ENCODE peak calls at places on chromosomes 13 and 19, in nine cellular contexts. One of them, this sample, is unnamed.

GRCh38 chr13:113927661-113928581 is 46.0 kb downstream of the C13orf46 start:
- DNase-seq in stomach: peak; percentile 32
- DNase-seq in Panc1: no peak
- DNase-seq in IMR-90: peak; percentile 99
- DNase-seq in heart right ventricle: no peak
- DNase-seq in cardiac muscle cell: no peak
- DNase-seq in heart left ventricle: peak; percentile 69
- DNase-seq in spleen: peak; percentile 59
- DNase-seq in breast epithelium: peak; percentile 95
- DNase-seq in this sample: peak; percentile 0

GRCh38 chr13:44045179-44045562 is 165.5 kb downstream of the LACC1 start:
- DNase-seq in spleen: no peak
- DNase-seq in heart right ventricle: no peak
- DNase-seq in IMR-90: no peak
- DNase-seq in stomach: no peak
- DNase-seq in heart left ventricle: no peak
- DNase-seq in Panc1: no peak
- DNase-seq in cardiac muscle cell: no peak
- DNase-seq in breast epithelium: no peak
- DNase-seq in this sample: no peak

GRCh38 chr13:24614306-24615080 is 65.7 kb upstream of the ATP12A start:
- DNase-seq in heart left ventricle: no peak
- DNase-seq in cardiac muscle cell: no peak
- DNase-seq in spleen: no peak
- DNase-seq in stomach: no peak
- DNase-seq in Panc1: no peak
- DNase-seq in breast epithelium: no peak
- DNase-seq in heart right ventricle: no peak
- DNase-seq in IMR-90: no peak
- DNase-seq in this sample: no peak

GRCh38 chr13:99227909-99228688 is 27.4 kb downstream of the UBAC2 start:
- DNase-seq in breast epithelium: no peak
- DNase-seq in spleen: no peak
- DNase-seq in cardiac muscle cell: no peak
- DNase-seq in stomach: no peak
- DNase-seq in heart right ventricle: no peak
- DNase-seq in IMR-90: no peak
- DNase-seq in heart left ventricle: no peak
- DNase-seq in Panc1: no peak
- DNase-seq in this sample: no peak

GRCh38 chr13:39603424-39603947 is 493 bp upstream of the LHFPL6 start:
- DNase-seq in cardiac muscle cell: peak; percentile 48
- DNase-seq in heart left ventricle: peak; percentile 49
- DNase-seq in Panc1: no peak
- DNase-seq in spleen: no peak
- DNase-seq in stomach: no peak
- DNase-seq in heart right ventricle: no peak
- DNase-seq in breast epithelium: no peak
- DNase-seq in IMR-90: peak; percentile 24
- DNase-seq in this sample: no peak

GRCh38 chr13:101416181-101417042 is at the start of gene NALCN:
- DNase-seq in IMR-90: no peak
- DNase-seq in stomach: no peak
- DNase-seq in spleen: no peak
- DNase-seq in breast epithelium: no peak
- DNase-seq in heart left ventricle: peak; percentile 55
- DNase-seq in heart right ventricle: peak; percentile 39
- DNase-seq in Panc1: no peak
- DNase-seq in cardiac muscle cell: peak; percentile 55
- DNase-seq in this sample: no peak

GRCh38 chr13:75788494-75788991 is 152.4 kb downstream of the LMO7 start:
- DNase-seq in Panc1: no peak
- DNase-seq in IMR-90: peak; percentile 96
- DNase-seq in heart right ventricle: peak; percentile 34
- DNase-seq in cardiac muscle cell: no peak
- DNase-seq in breast epithelium: no peak
- DNase-seq in spleen: no peak
- DNase-seq in heart left ventricle: peak; percentile 52
- DNase-seq in stomach: peak; percentile 52
- DNase-seq in this sample: no peak

GRCh38 chr19:51347209-51347928 is 5.4 kb upstream of the VSIG10L start:
- DNase-seq in heart right ventricle: no peak
- DNase-seq in Panc1: no peak
- DNase-seq in breast epithelium: no peak
- DNase-seq in stomach: no peak
- DNase-seq in heart left ventricle: no peak
- DNase-seq in cardiac muscle cell: no peak
- DNase-seq in spleen: no peak
- DNase-seq in IMR-90: no peak
- DNase-seq in this sample: no peak

GRCh38 chr19:37007587-37008220 is 70.5 kb upstream of the ZNF420 start:
- DNase-seq in cardiac muscle cell: no peak
- DNase-seq in stomach: peak; percentile 27
- DNase-seq in heart left ventricle: peak; percentile 88
- DNase-seq in breast epithelium: peak; percentile 45
- DNase-seq in Panc1: no peak
- DNase-seq in spleen: peak; percentile 81
- DNase-seq in heart right ventricle: peak; percentile 87
- DNase-seq in IMR-90: no peak
- DNase-seq in this sample: no peak

GRCh38 chr13:89205856-89206255 is 1534.7 kb downstream of the SLITRK5 start:
- DNase-seq in Panc1: no peak
- DNase-seq in heart left ventricle: no peak
- DNase-seq in IMR-90: no peak
- DNase-seq in breast epithelium: no peak
- DNase-seq in heart right ventricle: no peak
- DNase-seq in cardiac muscle cell: peak; percentile 1
- DNase-seq in stomach: no peak
- DNase-seq in spleen: no peak
- DNase-seq in this sample: no peak

GRCh38 chr19:57280913-57281425 is 684 bp downstream of the ZNF460 start:
- DNase-seq in heart right ventricle: no peak
- DNase-seq in heart left ventricle: no peak
- DNase-seq in breast epithelium: no peak
- DNase-seq in Panc1: no peak
- DNase-seq in IMR-90: no peak
- DNase-seq in stomach: no peak
- DNase-seq in spleen: no peak
- DNase-seq in cardiac muscle cell: peak; percentile 8
- DNase-seq in this sample: no peak

GRCh38 chr13:110305949-110306339 is 1.0 kb downstream of the COL4A1 start:
- DNase-seq in heart left ventricle: no peak
- DNase-seq in breast epithelium: no peak
- DNase-seq in heart right ventricle: no peak
- DNase-seq in stomach: no peak
- DNase-seq in IMR-90: no peak
- DNase-seq in spleen: no peak
- DNase-seq in cardiac muscle cell: no peak
- DNase-seq in Panc1: no peak
- DNase-seq in this sample: no peak

GRCh38 chr13:72505376-72505775 is 222.1 kb downstream of the MZT1 start:
- DNase-seq in spleen: no peak
- DNase-seq in heart right ventricle: no peak
- DNase-seq in Panc1: no peak
- DNase-seq in IMR-90: no peak
- DNase-seq in breast epithelium: no peak
- DNase-seq in heart left ventricle: no peak
- DNase-seq in stomach: no peak
- DNase-seq in cardiac muscle cell: no peak
- DNase-seq in this sample: no peak

DNA sequence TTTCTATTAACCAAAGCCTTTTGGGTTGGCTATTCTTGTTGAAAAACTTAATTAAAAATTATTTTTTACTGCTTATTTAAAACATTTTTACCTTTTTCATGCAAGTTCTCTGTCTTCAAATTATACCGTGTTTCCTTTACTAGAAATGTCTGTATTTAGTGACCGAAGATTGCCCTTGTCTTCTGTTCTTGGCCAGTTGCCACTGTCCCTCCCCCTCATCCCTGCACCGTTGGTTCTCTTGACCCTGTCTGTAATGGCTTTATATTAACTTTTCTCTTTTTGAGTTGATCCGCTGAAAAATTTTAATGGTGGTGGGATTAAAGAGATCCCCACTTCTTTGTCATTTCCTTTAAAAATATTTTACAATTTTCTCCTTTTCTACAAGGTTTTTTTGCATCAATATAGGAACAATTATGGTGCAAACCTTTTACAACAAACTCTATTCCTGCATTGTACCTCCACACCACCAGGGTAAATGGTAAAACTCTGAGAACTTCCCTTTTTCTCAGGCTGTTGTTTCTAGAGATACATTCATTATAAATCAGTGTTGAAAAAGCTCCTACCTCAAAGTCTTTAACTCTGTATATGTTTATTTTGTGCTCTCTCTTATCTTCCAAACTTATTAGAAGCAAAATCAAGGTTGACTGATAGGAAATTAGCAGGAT is 12.9 kb upstream of the RNF113B start:
- DNase-seq in stomach: no peak
- DNase-seq in IMR-90: no peak
- DNase-seq in heart left ventricle: peak; percentile 49
- DNase-seq in spleen: no peak
- DNase-seq in heart right ventricle: peak; percentile 27
- DNase-seq in breast epithelium: no peak
- DNase-seq in cardiac muscle cell: no peak
- DNase-seq in Panc1: no peak
- DNase-seq in this sample: no peak
- TF ChIP-seq CTCF in stomach: no peak
- TF ChIP-seq CTCF in IMR-90: no peak
- TF ChIP-seq CTCF in heart left ventricle: no peak
- TF ChIP-seq CTCF in spleen: no peak
- TF ChIP-seq CTCF in heart right ventricle: no peak
- TF ChIP-seq CTCF in breast epithelium: no peak
- TF ChIP-seq CTCF in cardiac muscle cell: peak; percentile 7
- TF ChIP-seq CTCF in Panc1: no peak
- TF ChIP-seq CTCF in this sample: no peak

GRCh38 chr19:19672816-19673215 is 4.2 kb downstream of the ZNF101 start:
- DNase-seq in heart left ventricle: no peak
- DNase-seq in cardiac muscle cell: no peak
- DNase-seq in spleen: no peak
- DNase-seq in Panc1: no peak
- DNase-seq in heart right ventricle: no peak
- DNase-seq in IMR-90: no peak
- DNase-seq in stomach: no peak
- DNase-seq in breast epithelium: no peak
- DNase-seq in this sample: no peak
- H3K36me3 ChIP-seq in heart left ventricle: peaks cover 4% of the 10 kb centered on the region
- H3K36me3 ChIP-seq in cardiac muscle cell: no peaks in the 10 kb centered on the region
- H3K36me3 ChIP-seq in spleen: peaks cover 79% of the 10 kb centered on the region
- H3K36me3 ChIP-seq in Panc1: no peaks in the 10 kb centered on the region
- H3K36me3 ChIP-seq in heart right ventricle: peaks cover 56% of the 10 kb centered on the region
- H3K36me3 ChIP-seq in IMR-90: peaks cover 11% of the 10 kb centered on the region
- H3K36me3 ChIP-seq in stomach: peaks cover 57% of the 10 kb centered on the region
- H3K36me3 ChIP-seq in breast epithelium: no peaks in the 10 kb centered on the region
- H3K36me3 ChIP-seq in this sample: peaks cover 27% of the 10 kb centered on the region

GRCh38 chr19:55089279-55089944 is 13.7 kb downstream of the EPS8L1 start:
- DNase-seq in heart left ventricle: peak; percentile 20
- DNase-seq in spleen: no peak
- DNase-seq in heart right ventricle: no peak
- DNase-seq in stomach: no peak
- DNase-seq in cardiac muscle cell: no peak
- DNase-seq in IMR-90: no peak
- DNase-seq in Panc1: no peak
- DNase-seq in breast epithelium: no peak
- DNase-seq in this sample: no peak

GRCh38 chr19:55087542-55087935 is 11.9 kb downstream of the EPS8L1 start:
- DNase-seq in IMR-90: peak; percentile 16
- DNase-seq in breast epithelium: no peak
- DNase-seq in cardiac muscle cell: no peak
- DNase-seq in heart left ventricle: peak; percentile 53
- DNase-seq in stomach: no peak
- DNase-seq in heart right ventricle: no peak
- DNase-seq in Panc1: no peak
- DNase-seq in spleen: no peak
- DNase-seq in this sample: no peak

GRCh38 chr19:55088021-55088451 is 12.4 kb downstream of the EPS8L1 start:
- DNase-seq in heart right ventricle: no peak
- DNase-seq in breast epithelium: no peak
- DNase-seq in heart left ventricle: peak; percentile 22
- DNase-seq in stomach: no peak
- DNase-seq in spleen: no peak
- DNase-seq in cardiac muscle cell: no peak
- DNase-seq in IMR-90: no peak
- DNase-seq in Panc1: no peak
- DNase-seq in this sample: no peak

GRCh38 chr19:55086730-55087541 is 11.3 kb downstream of the EPS8L1 start:
- DNase-seq in Panc1: no peak
- DNase-seq in spleen: peak; percentile 90
- DNase-seq in breast epithelium: peak; percentile 83
- DNase-seq in cardiac muscle cell: peak; percentile 97
- DNase-seq in heart left ventricle: peak; percentile 98
- DNase-seq in heart right ventricle: peak; percentile 96
- DNase-seq in IMR-90: peak; percentile 91
- DNase-seq in stomach: peak; percentile 82
- DNase-seq in this sample: peak; percentile 82

GRCh38 chr19:55088543-55089265 is 13.0 kb downstream of the EPS8L1 start:
- DNase-seq in spleen: peak; percentile 87
- DNase-seq in cardiac muscle cell: peak; percentile 76
- DNase-seq in Panc1: no peak
- DNase-seq in breast epithelium: no peak
- DNase-seq in heart right ventricle: peak; percentile 85
- DNase-seq in heart left ventricle: peak; percentile 78
- DNase-seq in stomach: peak; percentile 81
- DNase-seq in IMR-90: peak; percentile 43
- DNase-seq in this sample: peak; percentile 37
- H3K27ac ChIP-seq in spleen: no peak overlapping the region
- H3K27ac ChIP-seq in cardiac muscle cell: no peak overlapping the region
- H3K27ac ChIP-seq in Panc1: no peak overlapping the region
- H3K27ac ChIP-seq in breast epithelium: no peak overlapping the region
- H3K27ac ChIP-seq in heart right ventricle: peak overlapping the region; percentile 51
- H3K27ac ChIP-seq in heart left ventricle: no peak overlapping the region
- H3K27ac ChIP-seq in stomach: no peak overlapping the region
- H3K27ac ChIP-seq in IMR-90: no peak overlapping the region
- H3K27ac ChIP-seq in this sample: no peak overlapping the region

DNA sequence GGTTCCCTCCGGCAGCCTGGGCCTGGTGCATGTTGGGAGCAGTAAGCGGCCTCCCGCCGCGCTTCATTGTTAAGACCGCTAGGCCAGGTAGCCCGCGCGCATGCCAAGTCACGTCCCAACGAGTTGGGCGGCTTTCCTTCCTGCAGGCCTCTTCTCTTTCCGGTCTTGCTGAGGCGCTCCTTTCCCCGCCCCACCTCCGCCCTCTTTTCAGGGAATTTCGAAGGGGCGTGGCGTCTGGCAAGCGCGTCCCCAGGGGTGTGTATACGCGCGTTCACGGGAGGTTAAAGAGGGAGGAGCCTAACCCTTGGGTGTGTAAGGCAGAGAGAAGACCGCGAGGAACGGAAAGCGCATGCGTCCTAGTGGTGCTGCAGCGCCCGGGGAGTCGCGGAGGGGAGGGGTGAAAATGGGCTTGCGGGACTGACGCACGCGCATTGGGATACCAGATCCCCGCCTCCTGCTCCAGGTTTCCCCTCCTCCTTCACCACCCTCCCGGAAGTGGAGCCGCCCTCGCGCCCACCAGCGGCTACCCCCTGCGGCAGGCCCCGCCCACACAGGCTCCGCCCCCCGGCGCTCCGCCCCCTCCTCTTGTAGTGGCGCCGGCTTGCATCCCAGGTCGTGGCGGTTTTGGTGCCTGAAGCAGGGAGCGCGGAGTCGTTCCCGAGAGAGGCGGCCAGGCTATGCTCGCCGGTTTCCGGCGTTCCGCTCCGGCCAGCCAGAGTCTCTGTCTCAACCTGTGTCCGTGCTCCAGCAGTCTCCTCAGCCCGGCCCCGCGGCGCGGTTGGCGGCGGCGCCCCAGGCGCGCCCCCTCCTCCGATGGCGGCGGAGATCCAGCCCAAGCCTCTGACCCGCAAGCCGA is at the start of gene WDFY2:
- DNase-seq in breast epithelium: peak; percentile 100
- DNase-seq in heart left ventricle: peak; percentile 100
- DNase-seq in IMR-90: peak; percentile 100
- DNase-seq in heart right ventricle: peak; percentile 100
- DNase-seq in stomach: peak; percentile 99
- DNase-seq in spleen: peak; percentile 100
- DNase-seq in Panc1: peak; percentile 96
- DNase-seq in cardiac muscle cell: peak; percentile 100
- DNase-seq in this sample: peak; percentile 99
- TF ChIP-seq CTCF in breast epithelium: no peak
- TF ChIP-seq CTCF in heart left ventricle: no peak
- TF ChIP-seq CTCF in IMR-90: peak; percentile 31
- TF ChIP-seq CTCF in heart right ventricle: peak; percentile 44
- TF ChIP-seq CTCF in stomach: no peak
- TF ChIP-seq CTCF in spleen: peak; percentile 5
- TF ChIP-seq CTCF in Panc1: no peak
- TF ChIP-seq CTCF in cardiac muscle cell: no peak
- TF ChIP-seq CTCF in this sample: no peak

This sample was measured in thoracic aorta.